ENCODE peak calls at places on chromosome 15, in four cellular contexts. Q, B, I and F are unnamed samples.

GRCh38 chr15:79849789-79850188 is 47.0 kb downstream of the MTHFS start:
- DNase-seq in I (peak; percentile 77), B (no peak), Q (no peak), F (peak; percentile 22)

GRCh38 chr15:95995375-95996168 is 334.9 kb upstream of the NR2F2 start:
- DNase-seq in B (no peak), Q (no peak), I (peak; percentile 63), F (peak; percentile 50)

GRCh38 chr15:67783303-67783702 is 42.0 kb upstream of the SKOR1 start:
- DNase-seq in B (no peak), I (no peak), Q (peak; percentile 92), F (no peak)

GRCh38 chr15:43828061-43828657 is 1.4 kb downstream of the WDR76 start:
- DNase-seq in I (peak; percentile 47), Q (peak; percentile 42), B (no peak), F (no peak)

GRCh38 chr15:33448961-33449611 is 138.3 kb downstream of the RYR3 start:
- DNase-seq in Q (no peak), B (no peak), I (no peak), F (no peak)

GRCh38 chr15:70241561-70242320 is 144.0 kb upstream of the TLE3 start:
- DNase-seq in I (no peak), Q (no peak), B (no peak), F (no peak)

GRCh38 chr15:65026756-65027155 is 2.7 kb downstream of the MTFMT start:
- DNase-seq in Q (no peak), B (no peak), I (no peak), F (no peak)

GRCh38 chr15:58467121-58467721 is 35.4 kb downstream of the LIPC start:
- DNase-seq in B (no peak), Q (no peak), I (no peak), F (peak; percentile 27)

GRCh38 chr15:75640483-75641175 is 605 bp upstream of the IMP3 start:
- DNase-seq in I (peak; percentile 69), B (no peak), Q (peak; percentile 78), F (peak; percentile 38)

GRCh38 chr15:101276501-101277037 is 716 bp downstream of the SELENOS start:
- DNase-seq in B (no peak), I (peak; percentile 82), Q (peak; percentile 83), F (peak; percentile 34)

GRCh38 chr15:40793216-40793989 is 13.5 kb upstream of the ZFYVE19 start:
- DNase-seq in I (peak; percentile 93), Q (no peak), B (no peak), F (peak; percentile 94)

GRCh38 chr15:42270551-42270950 is 2.5 kb upstream of the GANC start:
- DNase-seq in B (no peak), Q (no peak), I (peak; percentile 7), F (no peak)

GRCh38 chr15:90141646-90142045 is 39.4 kb upstream of the IDH2 start:
- DNase-seq in B (no peak), Q (no peak), I (peak; percentile 31), F (peak; percentile 50)

GRCh38 chr15:27899583-27900295 is 199.4 kb downstream of the OCA2 start:
- DNase-seq in B (no peak), I (no peak), Q (no peak), F (no peak)

GRCh38 chr15:67740376-67740775 is 84.9 kb upstream of the SKOR1 start:
- DNase-seq in I (no peak), Q (no peak), B (no peak), F (no peak)

GRCh38 chr15:40843183-40843884 is 514 bp upstream of the SPINT1 start:
- DNase-seq in B (no peak), I (no peak), Q (no peak), F (no peak)

GRCh38 chr15:91055548-91056331 is 33.3 kb upstream of the VPS33B start:
- DNase-seq in Q (peak; percentile 62), I (peak; percentile 83), B (peak; percentile 54), F (peak; percentile 35)

GRCh38 chr15:33242669-33243191 is 48.2 kb upstream of the FMN1 start:
- DNase-seq in I (peak; percentile 54), B (no peak), Q (peak; percentile 18), F (peak; percentile 27)

GRCh38 chr15:40693904-40694705 is 869 bp upstream of the RAD51 start:
- DNase-seq in B (no peak), Q (peak; percentile 29), I (peak; percentile 39), F (peak; percentile 82)

GRCh38 chr15:76185716-76186115 is 125.6 kb downstream of the ETFA start:
- DNase-seq in I (peak; percentile 87), Q (peak; percentile 49), B (no peak), F (peak; percentile 49)

GRCh38 chr15:33913459-33913858 is 54.8 kb upstream of the CHRM5 start:
- DNase-seq in Q (no peak), B (no peak), I (peak; percentile 26), F (peak; percentile 42)

GRCh38 chr15:64643685-64644084 is 131.7 kb downstream of the RBPMS2 start:
- DNase-seq in I (no peak), Q (no peak), B (no peak), F (no peak)

GRCh38 chr15:58593870-58594269 is 155.6 kb downstream of the ADAM10 start:
- DNase-seq in I (no peak), Q (peak; percentile 53), B (no peak), F (no peak)

GRCh38 chr15:69562564-69562963 is 109.9 kb downstream of the RPLP1 start:
- DNase-seq in B (no peak), I (no peak), Q (no peak), F (no peak)

GRCh38 chr15:90814193-90814811 is 54.1 kb upstream of the FURIN start:
- DNase-seq in Q (no peak), B (no peak), I (no peak), F (peak; percentile 42)

GRCh38 chr15:40010681-40011080 is 28.3 kb downstream of the SRP14 start:
- DNase-seq in I (peak; percentile 97), B (no peak), Q (no peak), F (peak; percentile 86)

GRCh38 chr15:86018679-86019078 is 61.0 kb upstream of the AGBL1 start:
- DNase-seq in B (no peak), I (no peak), Q (no peak), F (no peak)

GRCh38 chr15:63238796-63239195 is 38.6 kb upstream of the APH1B start:
- DNase-seq in B (no peak), I (peak; percentile 83), Q (peak; percentile 26), F (peak; percentile 86)

GRCh38 chr15:35777016-35777415 is 231.1 kb upstream of the DPH6 start:
- DNase-seq in Q (no peak), I (no peak), B (no peak), F (no peak)

GRCh38 chr15:80509800-80510199 is 105.6 kb downstream of the ARNT2 start:
- DNase-seq in I (no peak), B (no peak), Q (no peak), F (no peak)

GRCh38 chr15:67341539-67341938 is 87.0 kb downstream of the IQCH start:
- DNase-seq in Q (no peak), I (no peak), B (no peak), F (no peak)

GRCh38 chr15:70252056-70252935 is 154.6 kb upstream of the TLE3 start:
- DNase-seq in B (no peak), Q (no peak), I (no peak), F (no peak)

GRCh38 chr15:70245932-70246622 is 148.4 kb upstream of the TLE3 start:
- DNase-seq in Q (no peak), I (peak; percentile 73), B (no peak), F (peak; percentile 48)

GRCh38 chr15:100713163-100713867 is 110.9 kb downstream of the ASB7 start:
- DNase-seq in I (peak; percentile 71), B (no peak), Q (no peak), F (peak; percentile 89)

GRCh38 chr15:33722005-33722672 is 246.2 kb upstream of the CHRM5 start:
- DNase-seq in Q (no peak), I (peak; percentile 83), B (no peak), F (peak; percentile 67)

GRCh38 chr15:58981808-58982475 is 5.5 kb upstream of the RNF111 start:
- DNase-seq in B (no peak), I (no peak), Q (peak; percentile 76), F (no peak)

GRCh38 chr15:37102315-37103021 is 2.1 kb upstream of the MEIS2 start:
- DNase-seq in Q (no peak), B (no peak), I (peak; percentile 60), F (no peak)

GRCh38 chr15:83999396-84000120 is 236.0 kb upstream of the GOLGA6L4 start:
- DNase-seq in B (no peak), Q (no peak), I (peak; percentile 2), F (peak; percentile 21)

DNA sequence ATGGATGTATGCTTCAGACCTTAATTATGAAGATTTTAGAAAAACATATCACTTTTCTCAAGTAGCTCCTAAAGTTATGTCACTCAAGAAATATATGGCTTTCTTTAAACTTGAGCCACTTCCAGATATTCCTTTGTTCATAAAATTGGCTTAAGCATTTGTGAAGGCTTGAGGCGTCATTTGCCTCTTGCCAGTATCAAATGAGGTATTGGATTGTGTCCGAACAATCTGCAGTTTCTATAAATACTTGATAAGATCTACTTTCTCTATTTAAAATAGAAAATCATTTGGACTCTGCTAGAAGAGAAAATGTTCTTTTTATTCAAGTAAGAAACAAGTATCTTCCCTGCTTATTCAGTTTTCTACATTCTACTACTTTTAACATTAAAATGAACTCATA is 102.6 kb downstream of the RSL24D1 start:
- DNase-seq in Q (no peak), B (no peak), I (no peak), F (no peak)
- H3K4me1 ChIP-seq in Q (peaks cover 4% of the 10 kb centered on the region), B (no peaks in the 10 kb centered on the region), I (no peaks in the 10 kb centered on the region), F (no peaks in the 10 kb centered on the region)

GRCh38 chr15:29476503-29477080 is 207.0 kb upstream of the NSMCE3 start:
- DNase-seq in B (no peak), Q (no peak), I (no peak), F (no peak)
- H3K9me3 ChIP-seq in B (no peaks in the 10 kb centered on the region), Q (no peaks in the 10 kb centered on the region), I (no peaks in the 10 kb centered on the region), F (no peaks in the 10 kb centered on the region)

DNA sequence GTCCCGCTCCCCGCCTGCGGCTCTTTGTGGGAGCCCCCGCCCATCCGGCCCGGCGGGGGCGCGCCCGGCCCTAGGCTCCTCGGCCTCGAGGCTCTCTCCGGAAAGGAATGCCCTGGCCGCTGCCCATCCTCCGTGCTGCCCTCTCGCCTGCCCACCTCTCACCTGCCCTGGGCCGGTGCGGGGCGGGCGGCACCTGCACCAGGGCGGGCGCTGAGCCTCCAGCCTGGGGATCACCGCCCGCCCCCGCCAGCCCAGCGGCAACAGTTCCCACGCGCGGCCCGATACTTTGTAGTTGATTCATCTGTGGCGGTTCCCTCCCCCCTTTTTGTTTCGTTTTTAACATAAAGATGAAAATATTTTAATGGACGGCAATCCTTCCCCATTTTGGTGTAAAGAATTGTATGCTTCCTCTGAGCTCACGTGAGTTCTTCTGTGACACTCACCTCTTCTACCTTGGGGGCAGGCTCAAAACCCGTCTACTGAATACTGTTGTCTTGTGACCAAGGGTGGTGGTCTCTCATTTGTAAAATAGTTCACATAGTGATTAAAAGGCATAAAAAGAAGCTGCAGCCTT is 1.9 kb downstream of the KLF13 start:
- DNase-seq in I (peak; percentile 89), B (no peak), Q (peak; percentile 53), F (peak; percentile 20)
- H3K4me1 ChIP-seq in I (peaks cover 5% of the 10 kb centered on the region), B (peaks cover 60% of the 10 kb centered on the region), Q (peaks cover 45% of the 10 kb centered on the region), F (peaks cover 6% of the 10 kb centered on the region)

DNA sequence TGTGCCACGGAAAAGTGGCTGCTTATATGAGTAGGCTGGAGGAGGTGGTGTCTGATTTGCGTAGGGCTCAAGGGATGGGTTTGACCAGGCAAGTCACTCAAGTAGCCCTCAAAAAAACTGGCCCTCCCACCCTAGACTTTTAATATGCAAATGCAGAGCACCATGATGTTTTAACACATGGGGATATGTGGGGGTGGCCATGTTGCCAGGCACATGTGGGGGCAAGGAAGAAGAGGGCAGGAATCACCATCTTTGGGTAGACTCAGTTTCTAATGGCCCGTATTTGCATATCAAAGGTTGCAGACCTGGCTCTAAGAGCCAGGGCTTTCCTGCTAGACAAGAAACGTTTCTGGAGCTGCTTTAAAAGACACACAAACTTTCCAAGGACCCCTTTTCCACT is 307.2 kb upstream of the NDN start:
- DNase-seq in B (no peak), I (no peak), Q (no peak), F (no peak)
- H3K9me3 ChIP-seq in B (no peaks in the 10 kb centered on the region), I (no peaks in the 10 kb centered on the region), Q (no peaks in the 10 kb centered on the region), F (peaks cover 2% of the 10 kb centered on the region)

GRCh38 chr15:25852696-25853524 is 10.2 kb downstream of the ATP10A start:
- DNase-seq in B (no peak), I (no peak), Q (no peak), F (no peak)
- H3K4me1 ChIP-seq in B (peaks cover 7% of the 10 kb centered on the region), I (peaks cover 53% of the 10 kb centered on the region), Q (no peaks in the 10 kb centered on the region), F (peaks cover 26% of the 10 kb centered on the region)